ENCODE peak calls at places on chromosomes 16 and 17, in four cellular contexts. D is mammary epithelial cell, F is A549, L is ascending aorta. Y is an unnamed sample.

GRCh38 chr17:82107341-82107860 is 9.4 kb upstream of the FASN start:
- DNase-seq in F (peak; percentile 62), L (no peak), D (no peak), Y (no peak)

GRCh38 chr17:72609501-72609900 is 483.0 kb downstream of the SLC39A11 start:
- DNase-seq in D (peak; percentile 91), F (peak; percentile 64), L (no peak), Y (no peak)

GRCh38 chr16:16782153-16782552 is 403.2 kb downstream of the NPIPA7 start:
- DNase-seq in F (no peak), D (no peak), L (no peak), Y (no peak)

GRCh38 chr17:31792007-31792585 is 66.9 kb downstream of the COPRS start:
- DNase-seq in D (no peak), F (no peak), L (no peak), Y (no peak)

GRCh38 chr17:80591788-80592187 is 47.1 kb downstream of the RPTOR start:
- DNase-seq in D (no peak), F (no peak), L (no peak), Y (no peak)

GRCh38 chr16:56691885-56692284 is 9.6 kb downstream of the MT1X start:
- DNase-seq in F (peak; percentile 77), L (no peak), D (peak; percentile 98), Y (no peak)

GRCh38 chr17:35161281-35161761 is 13.7 kb downstream of the UNC45B start:
- DNase-seq in F (no peak), D (peak; percentile 14), L (no peak), Y (no peak)

GRCh38 chr17:7548585-7549400 is at the start of gene TNFSF12:
- DNase-seq in L (peak; percentile 81), F (no peak), D (no peak), Y (peak; percentile 75)

GRCh38 chr17:38731526-38732294 is 1.6 kb downstream of the CISD3 start:
- DNase-seq in F (no peak), D (no peak), L (no peak), Y (no peak)

GRCh38 chr16:89193021-89193575 is 7.2 kb downstream of the SLC22A31 start:
- DNase-seq in F (no peak), D (no peak), L (peak; percentile 66), Y (peak; percentile 76)

GRCh38 chr16:75217389-75217851 is 1.4 kb upstream of the CTRB1 start:
- DNase-seq in F (no peak), D (no peak), L (no peak), Y (peak; percentile 57)

GRCh38 chr17:50332196-50332595 is 13.7 kb upstream of the XYLT2 start:
- DNase-seq in F (no peak), L (no peak), D (no peak), Y (peak; percentile 60)

GRCh38 chr17:14409292-14409691 is 108.4 kb downstream of the HS3ST3B1 start:
- DNase-seq in D (no peak), L (no peak), F (no peak), Y (no peak)

GRCh38 chr16:16021988-16022682 is 72.7 kb downstream of the ABCC1 start:
- DNase-seq in D (peak; percentile 93), F (peak; percentile 98), L (peak; percentile 99), Y (peak; percentile 98)

GRCh38 chr16:25010542-25010941 is 4.6 kb downstream of the ARHGAP17 start:
- DNase-seq in D (no peak), L (no peak), F (no peak), Y (no peak)

GRCh38 chr16:2752850-2753522 is 548 bp downstream of the SRRM2 start:
- DNase-seq in L (peak; percentile 87), F (peak; percentile 81), D (peak; percentile 76), Y (peak; percentile 84)

GRCh38 chr17:35892091-35892637 is 12.0 kb upstream of the CCL5 start:
- DNase-seq in D (peak; percentile 33), F (no peak), L (no peak), Y (no peak)

GRCh38 chr17:82696916-82697807 is 1.3 kb downstream of the RAB40B start:
- DNase-seq in F (no peak), D (no peak), L (no peak), Y (no peak)

GRCh38 chr17:42079541-42079940 is 18.7 kb downstream of the ZNF385C start:
- DNase-seq in L (no peak), F (no peak), D (no peak), Y (no peak)

GRCh38 chr16:20851601-20852000 is 45.3 kb downstream of the REXO5 start:
- DNase-seq in D (peak; percentile 83), F (peak; percentile 20), L (peak; percentile 95), Y (peak; percentile 89)

GRCh38 chr16:70437582-70438324 is 1.1 kb downstream of the ST3GAL2 start:
- DNase-seq in D (peak; percentile 34), F (no peak), L (no peak), Y (peak; percentile 66)

GRCh38 chr17:47729486-47729885 is 3.5 kb upstream of the TBX21 start:
- DNase-seq in L (no peak), D (no peak), F (no peak), Y (no peak)

GRCh38 chr16:5321925-5322324 is 224.3 kb upstream of the EEF2KMT start:
- DNase-seq in L (no peak), F (no peak), D (no peak), Y (no peak)

GRCh38 chr16:67028555-67029248 is at the start of gene CBFB:
- DNase-seq in L (peak; percentile 95), D (peak; percentile 83), F (peak; percentile 97), Y (peak; percentile 92)

GRCh38 chr16:6735631-6736030 is 597.0 kb upstream of the RBFOX1 start:
- DNase-seq in D (no peak), L (no peak), F (no peak), Y (no peak)

GRCh38 chr16:31880322-31880979 is 6.8 kb downstream of the ZNF267 start:
- DNase-seq in L (no peak), D (peak; percentile 73), F (no peak), Y (peak; percentile 59)

GRCh38 chr16:81693047-81693446 is 86.0 kb upstream of the PLCG2 start:
- DNase-seq in F (no peak), L (no peak), D (no peak), Y (no peak)

GRCh38 chr17:43857141-43857540 is 10.2 kb downstream of the CD300LG start:
- DNase-seq in L (no peak), F (no peak), D (no peak), Y (no peak)

GRCh38 chr16:21005008-21005407 is 104.4 kb downstream of the LYRM1 start:
- DNase-seq in D (no peak), F (no peak), L (no peak), Y (no peak)

GRCh38 chr16:10827691-10828341 is 9.2 kb upstream of the TVP23A start:
- DNase-seq in D (peak; percentile 62), L (peak; percentile 91), F (no peak), Y (peak; percentile 81)

GRCh38 chr17:49576121-49576905 is 642 bp downstream of the NXPH3 start:
- DNase-seq in D (peak; percentile 40), F (no peak), L (no peak), Y (no peak)

GRCh38 chr16:87926246-87927194 is 9.8 kb downstream of the CA5A start:
- DNase-seq in L (no peak), F (no peak), D (no peak), Y (no peak)

GRCh38 chr16:68298907-68299515 is 11.7 kb downstream of the SLC7A6OS start:
- DNase-seq in L (no peak), F (no peak), D (peak; percentile 75), Y (peak; percentile 93)

GRCh38 chr17:83143817-83144231 is 64.4 kb downstream of the METRNL start:
- DNase-seq in L (no peak), D (no peak), F (no peak), Y (no peak)

DNA sequence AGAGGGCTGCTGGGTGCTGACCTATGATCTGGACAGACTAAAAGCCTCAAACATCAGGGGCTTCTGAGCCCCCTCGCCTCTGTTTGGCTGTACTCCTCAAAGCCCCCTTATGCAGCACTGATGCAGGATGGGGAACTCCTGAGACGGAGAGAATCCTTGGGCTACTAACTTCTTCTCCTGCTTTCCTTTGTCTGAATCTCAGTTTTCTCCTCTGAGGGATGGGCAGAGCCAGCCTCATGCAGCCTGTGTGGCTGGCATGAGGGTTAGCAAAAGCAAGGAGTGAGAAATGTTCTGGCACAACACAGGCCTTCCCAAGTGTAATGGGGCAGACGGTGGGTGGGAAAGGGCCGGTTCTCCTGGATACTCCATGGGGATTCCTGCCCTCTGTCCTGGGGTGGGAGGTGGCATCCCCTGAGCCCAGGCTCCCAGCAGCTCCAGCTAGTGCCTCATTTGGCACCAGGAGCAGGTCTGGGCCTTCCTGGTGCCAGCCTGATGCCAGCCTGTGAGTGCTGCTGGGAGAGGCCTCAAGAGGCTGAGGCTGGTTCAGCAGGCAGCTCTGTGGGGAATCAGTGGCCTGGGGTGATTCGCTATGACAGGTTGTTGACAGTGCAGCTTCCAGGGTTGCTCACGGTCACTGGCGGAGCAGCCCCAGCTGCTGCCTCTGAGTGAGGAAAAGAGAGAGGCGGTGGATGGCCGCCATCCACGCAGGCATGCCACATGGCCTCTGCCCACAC is 4.0 kb upstream of the BRD7 start:
- DNase-seq in F (no peak), D (peak; percentile 47), L (peak; percentile 85), Y (peak; percentile 39)
- H3K4me1 ChIP-seq in F (peaks cover 6% of the 10 kb centered on the region), D (peaks cover 9% of the 10 kb centered on the region), L (peaks cover 5% of the 10 kb centered on the region), Y (peaks cover 10% of the 10 kb centered on the region)

GRCh38 chr17:1716076-1716911 is 6.1 kb upstream of the TLCD2 start:
- DNase-seq in D (peak; percentile 100), L (peak; percentile 100), F (peak; percentile 100), Y (peak; percentile 100)

GRCh38 chr17:1716912-1717695 is 6.9 kb upstream of the TLCD2 start:
- DNase-seq in D (peak; percentile 98), L (peak; percentile 98), F (peak; percentile 100), Y (peak; percentile 98)

GRCh38 chr17:1715803-1716075 is 5.6 kb upstream of the TLCD2 start:
- DNase-seq in L (no peak), D (no peak), F (no peak), Y (no peak)

GRCh38 chr17:1720856-1721386 is 3.6 kb upstream of the WDR81 start:
- DNase-seq in F (peak; percentile 56), L (no peak), D (peak; percentile 48), Y (peak; percentile 82)

DNA sequence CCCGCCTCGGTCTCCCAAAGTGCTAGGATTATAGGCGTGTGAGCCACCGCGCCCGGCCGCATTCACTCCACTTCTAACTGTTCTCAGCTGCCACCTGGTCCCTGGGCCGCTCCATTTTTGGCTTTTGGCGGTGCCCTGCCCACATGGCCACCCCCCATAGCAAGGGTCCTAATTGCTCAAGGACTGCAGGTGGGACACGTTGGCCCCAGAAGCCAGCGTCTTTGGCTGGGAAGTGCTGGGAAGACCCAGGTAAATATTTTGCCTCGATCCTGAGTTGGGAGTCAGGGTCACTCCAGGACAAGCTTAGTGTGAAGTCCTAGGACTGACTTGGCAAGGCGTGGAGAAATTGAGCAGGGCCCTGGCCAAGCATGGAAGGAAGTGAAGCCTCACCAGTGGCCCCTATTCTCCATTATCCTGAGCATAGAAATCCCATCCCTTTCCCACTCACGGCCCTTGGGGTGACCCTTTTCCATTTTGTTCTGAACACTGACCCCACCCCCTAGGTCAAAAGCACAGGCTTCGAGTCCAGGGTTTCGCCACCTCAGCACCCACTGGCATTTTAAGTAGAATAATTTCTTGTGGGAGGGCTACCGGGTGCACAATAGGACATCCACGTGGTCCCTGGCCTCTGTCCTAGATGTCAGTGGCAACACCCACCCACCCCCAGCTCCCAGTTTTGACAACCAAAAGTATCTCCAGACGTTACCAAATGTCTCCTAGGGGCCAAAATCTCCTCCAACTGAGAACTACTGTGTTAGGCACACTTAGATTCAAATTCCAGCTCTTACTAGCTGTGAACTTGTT is 5.9 kb upstream of the WDR81 start:
- DNase-seq in D (no peak), L (no peak), F (no peak), Y (no peak)
- H3K4me1 ChIP-seq in D (peaks cover 28% of the 10 kb centered on the region), L (peaks cover 8% of the 10 kb centered on the region), F (peaks cover 26% of the 10 kb centered on the region), Y (peaks cover 13% of the 10 kb centered on the region)

GRCh38 chr17:3894927-3895343 is 2.1 kb upstream of the CAMKK1 start:
- DNase-seq in L (no peak), D (no peak), F (no peak), Y (peak; percentile 82)
- H3K4me1 ChIP-seq in L (peaks cover 14% of the 10 kb centered on the region), D (peaks cover 27% of the 10 kb centered on the region), F (peaks cover 37% of the 10 kb centered on the region), Y (peaks cover 51% of the 10 kb centered on the region)

GRCh38 chr16:29736764-29737163 is 9.0 kb downstream of the C16orf54 start:
- DNase-seq in F (no peak), L (no peak), D (no peak), Y (no peak)
- H3K4me1 ChIP-seq in F (no peaks in the 10 kb centered on the region), L (no peaks in the 10 kb centered on the region), D (no peaks in the 10 kb centered on the region), Y (no peaks in the 10 kb centered on the region)

Y was measured in adrenal gland.